ENCODE peak calls at places on chromosomes 13 and 19, in six cellular contexts. S is retina, X is activated B cell treated with CpG ODN at 0.5 μM for 24 hours, Y is NCI-H1694 treated with DMSO at 0.1 percent for 48 hours, Q is HEK293T, U is T-helper 2 cell. B is an unnamed sample.

GRCh38 chr19:41959056-41960053 is at the start of gene RABAC1:
- DNase-seq in S (peak; percentile 94), X (peak; percentile 79), Y (peak; percentile 94), Q (peak; percentile 91), U (peak; percentile 83), B (peak; percentile 80)

GRCh38 chr19:16258440-16258903 is 60.8 kb downstream of the AP1M1 start:
- DNase-seq in S (no peak), X (no peak), Y (no peak), Q (no peak), U (no peak), B (no peak)

GRCh38 chr13:65057986-65058385 is 2172.2 kb downstream of the PCDH9 start:
- DNase-seq in S (no peak), X (no peak), Y (no peak), Q (no peak), U (no peak), B (no peak)

GRCh38 chr19:3949997-3950859 is 17.4 kb downstream of the NMRK2 start:
- DNase-seq in S (no peak), X (no peak), Y (no peak), Q (no peak), U (no peak), B (no peak)

GRCh38 chr19:10230904-10231623 is at the start of gene S1PR2:
- DNase-seq in S (peak; percentile 83), X (peak; percentile 64), Y (no peak), Q (peak; percentile 80), U (peak; percentile 71), B (peak; percentile 75)

GRCh38 chr19:12513531-12514061 is 29.0 kb upstream of the ZNF709 start:
- DNase-seq in S (peak; percentile 57), X (no peak), Y (no peak), Q (no peak), U (no peak), B (no peak)

GRCh38 chr13:102555914-102556553 is 40.8 kb upstream of the TPP2 start:
- DNase-seq in S (peak; percentile 62), X (no peak), Y (peak; percentile 83), Q (peak; percentile 11), U (no peak), B (no peak)

GRCh38 chr19:30029721-30030510 is 87.9 kb downstream of the URI1 start:
- DNase-seq in S (no peak), X (no peak), Y (no peak), Q (no peak), U (no peak), B (no peak)

GRCh38 chr19:53772943-53773342 is 51.2 kb downstream of the NLRP12 start:
- DNase-seq in S (peak; percentile 51), X (no peak), Y (peak; percentile 4), Q (peak; percentile 41), U (peak; percentile 5), B (peak; percentile 67)

GRCh38 chr13:73223372-73223781 is 164.6 kb downstream of the KLF5 start:
- DNase-seq in S (no peak), X (no peak), Y (no peak), Q (no peak), U (no peak), B (no peak)

GRCh38 chr13:45473627-45474026 is 8.9 kb downstream of the COG3 start:
- DNase-seq in S (no peak), X (no peak), Y (no peak), Q (peak; percentile 22), U (no peak), B (no peak)

GRCh38 chr13:49354719-49355118 is 89.1 kb downstream of the CAB39L start:
- DNase-seq in S (no peak), X (no peak), Y (no peak), Q (no peak), U (no peak), B (no peak)

GRCh38 chr19:46180701-46181385 is 32.8 kb downstream of the IGFL2 start:
- DNase-seq in S (peak; percentile 23), X (no peak), Y (no peak), Q (no peak), U (no peak), B (no peak)

GRCh38 chr13:46592410-46592809 is 39.4 kb downstream of the LRCH1 start:
- DNase-seq in S (no peak), X (no peak), Y (no peak), Q (no peak), U (no peak), B (no peak)

GRCh38 chr13:34833562-34834182 is 108.4 kb upstream of the NBEA start:
- DNase-seq in S (no peak), X (no peak), Y (no peak), Q (peak; percentile 17), U (no peak), B (no peak)

GRCh38 chr19:21328402-21328801 is 808 bp downstream of the ZNF708 start:
- DNase-seq in S (no peak), X (no peak), Y (no peak), Q (no peak), U (no peak), B (no peak)

B was measured in mesothelial cell of epicardium.